ENCODE peak calls at places on chromosomes 11 and 22, in four cellular contexts. N is COR-L47, C is endothelial cell of umbilical vein, A is heart left ventricle. X is an unnamed sample.

GRCh38 chr11:1866776-1867175 is 13.9 kb downstream of the LSP1 start:
- DNase-seq in A (peak; percentile 61), N (no peak), C (no peak), X (peak; percentile 9)

GRCh38 chr22:45230026-45230845 is 10.5 kb downstream of the KIAA0930 start:
- DNase-seq in C (no peak), N (no peak), A (no peak), X (no peak)

GRCh38 chr11:6333112-6333511 is 12.8 kb upstream of the CAVIN3 start:
- DNase-seq in C (no peak), N (peak; percentile 26), A (no peak), X (no peak)

GRCh38 chr11:130527648-130528300 is 79.3 kb downstream of the ADAMTS15 start:
- DNase-seq in C (peak; percentile 55), A (peak; percentile 63), N (no peak), X (peak; percentile 55)

GRCh38 chr11:68008381-68009337 is 1.5 kb upstream of the ALDH3B1 start:
- DNase-seq in C (no peak), A (peak; percentile 63), N (peak; percentile 62), X (no peak)

GRCh38 chr11:73176145-73176891 is 34.2 kb upstream of the FCHSD2 start:
- DNase-seq in C (no peak), N (no peak), A (no peak), X (no peak)

GRCh38 chr22:49263101-49263500 is 564.6 kb downstream of the BRD1 start:
- DNase-seq in C (no peak), N (no peak), A (no peak), X (no peak)

GRCh38 chr11:119739975-119740374 is 11.0 kb upstream of the NECTIN1 start:
- DNase-seq in A (no peak), C (no peak), N (no peak), X (no peak)

GRCh38 chr11:86873573-86874083 is 73.3 kb downstream of the PRSS23 start:
- DNase-seq in N (no peak), C (no peak), A (no peak), X (no peak)

GRCh38 chr22:23781533-23781932 is 5.2 kb upstream of the SMARCB1 start:
- DNase-seq in C (no peak), N (no peak), A (no peak), X (no peak)

GRCh38 chr11:128632151-128632791 is 44.9 kb upstream of the ETS1 start:
- DNase-seq in N (peak; percentile 26), A (no peak), C (peak; percentile 59), X (no peak)

GRCh38 chr22:44357962-44358553 is 45.3 kb upstream of the SHISAL1 start:
- DNase-seq in N (no peak), C (no peak), A (peak; percentile 60), X (no peak)

GRCh38 chr22:35541254-35541748 is 670 bp downstream of the RASD2 start:
- DNase-seq in C (no peak), N (no peak), A (no peak), X (no peak)

GRCh38 chr22:23823331-23823791 is 15.4 kb downstream of the DERL3 start:
- DNase-seq in N (no peak), C (no peak), A (peak; percentile 39), X (no peak)

GRCh38 chr22:36772451-36772850 is 3.5 kb downstream of the IFT27 start:
- DNase-seq in A (no peak), N (no peak), C (no peak), X (no peak)

GRCh38 chr22:20167643-20168322 is 16.9 kb upstream of the CCDC188 start:
- DNase-seq in C (no peak), N (no peak), A (no peak), X (no peak)

GRCh38 chr11:128421577-128421976 is 165.8 kb downstream of the ETS1 start:
- DNase-seq in A (no peak), N (no peak), C (no peak), X (no peak)

GRCh38 chr11:133941546-133941945 is 15.2 kb downstream of the IGSF9B start:
- DNase-seq in C (no peak), A (peak; percentile 32), N (no peak), X (no peak)

GRCh38 chr22:49884503-49885260 is 31.0 kb downstream of the ZBED4 start:
- DNase-seq in N (no peak), C (no peak), A (no peak), X (no peak)

GRCh38 chr11:107496011-107496410 is 38.4 kb upstream of the CWF19L2 start:
- DNase-seq in N (no peak), C (peak; percentile 78), A (no peak), X (no peak)

GRCh38 chr11:62108017-62108750 is 15.6 kb upstream of the INCENP start:
- DNase-seq in N (peak; percentile 66), C (peak; percentile 68), A (no peak), X (no peak)

GRCh38 chr11:61021661-61022212 is 50.3 kb downstream of the CD6 start:
- DNase-seq in A (no peak), C (no peak), N (no peak), X (no peak)

GRCh38 chr11:33835143-33835878 is 56.6 kb downstream of the LMO2 start:
- DNase-seq in A (no peak), N (peak; percentile 17), C (peak; percentile 37), X (no peak)

GRCh38 chr11:105230586-105230985 is 91.0 kb upstream of the CARD18 start:
- DNase-seq in A (no peak), C (no peak), N (no peak), X (no peak)

GRCh38 chr22:40204331-40205116 is 26.8 kb downstream of the TNRC6B start:
- DNase-seq in A (no peak), C (no peak), N (no peak), X (no peak)

GRCh38 chr11:65078151-65078550 is 5.7 kb downstream of the CDCA5 start:
- DNase-seq in C (peak; percentile 22), A (no peak), N (no peak), X (no peak)